ENCODE peak calls at places on chromosome 2, in five cellular contexts. R is Calu3, L is CD14-positive monocyte, V is sigmoid colon, N is lower lobe of right lung. O is an unnamed sample.

GRCh38 chr2:10323535-10323934 is 20.8 kb downstream of the HPCAL1 start:
- DNase-seq in N (no peak), R (no peak), L (no peak), V (no peak), O (no peak)

GRCh38 chr2:15539999-15540398 is 21.1 kb downstream of the NBAS start:
- DNase-seq in N (no peak), L (no peak), R (no peak), V (no peak), O (no peak)

GRCh38 chr2:115691409-115691808 is 1249.0 kb downstream of the DPP10 start:
- DNase-seq in N (no peak), L (no peak), R (no peak), V (no peak), O (no peak)

GRCh38 chr2:226048625-226049024 is 649.1 kb downstream of the NYAP2 start:
- DNase-seq in R (peak; percentile 17), L (no peak), N (no peak), V (no peak), O (no peak)

GRCh38 chr2:202944816-202945215 is 32.7 kb downstream of the CARF start:
- DNase-seq in L (no peak), R (no peak), V (no peak), N (no peak), O (no peak)

GRCh38 chr2:95268208-95269035 is 5.8 kb upstream of the PROM2 start:
- DNase-seq in R (no peak), V (no peak), L (peak; percentile 37), N (peak; percentile 23), O (no peak)

GRCh38 chr2:220466251-220466691 is 838.8 kb downstream of the SLC4A3 start:
- DNase-seq in N (no peak), V (no peak), L (no peak), R (no peak), O (no peak)

GRCh38 chr2:136021406-136021805 is 36.0 kb upstream of the DARS1 start:
- DNase-seq in R (no peak), N (no peak), L (no peak), V (no peak), O (no peak)

GRCh38 chr2:96241901-96242611 is 23.7 kb downstream of the TMEM127 start:
- DNase-seq in R (no peak), V (peak; percentile 76), L (peak; percentile 91), N (peak; percentile 61), O (peak; percentile 18)

GRCh38 chr2:168310580-168310979 is 63.2 kb upstream of the STK39 start:
- DNase-seq in R (no peak), V (no peak), L (no peak), N (no peak), O (no peak)

GRCh38 chr2:28637648-28638047 is 114.0 kb upstream of the PPP1CB start:
- DNase-seq in V (peak; percentile 40), N (no peak), L (no peak), R (no peak), O (no peak)

GRCh38 chr2:134671498-134671897 is 47.3 kb downstream of the TMEM163 start:
- DNase-seq in N (no peak), L (no peak), R (no peak), V (no peak), O (no peak)

GRCh38 chr2:236879416-236879963 is 206.2 kb upstream of the COPS8 start:
- DNase-seq in N (no peak), R (no peak), V (no peak), L (no peak), O (no peak)

GRCh38 chr2:70918016-70918415 is 17.7 kb upstream of the ATP6V1B1 start:
- DNase-seq in V (peak; percentile 27), L (no peak), N (no peak), R (no peak), O (peak; percentile 28)

GRCh38 chr2:15159751-15160177 is 401.4 kb downstream of the NBAS start:
- DNase-seq in N (no peak), R (peak; percentile 20), V (no peak), L (no peak), O (no peak)

GRCh38 chr2:239893236-239893515 is 132.0 kb downstream of the NDUFA10 start:
- DNase-seq in L (no peak), V (no peak), N (no peak), R (no peak), O (no peak)

GRCh38 chr2:105859694-105859951 is 114.9 kb downstream of the NCK2 start:
- DNase-seq in N (no peak), V (no peak), R (no peak), L (no peak), O (no peak)

GRCh38 chr2:105856576-105856975 is 111.9 kb downstream of the NCK2 start:
- DNase-seq in L (no peak), R (no peak), V (no peak), N (no peak), O (no peak)

GRCh38 chr2:105854972-105855371 is 110.3 kb downstream of the NCK2 start:
- DNase-seq in R (no peak), L (no peak), V (no peak), N (no peak), O (no peak)

GRCh38 chr2:105858868-105859693 is 114.4 kb downstream of the NCK2 start:
- DNase-seq in L (no peak), V (no peak), N (no peak), R (no peak), O (no peak)

DNA sequence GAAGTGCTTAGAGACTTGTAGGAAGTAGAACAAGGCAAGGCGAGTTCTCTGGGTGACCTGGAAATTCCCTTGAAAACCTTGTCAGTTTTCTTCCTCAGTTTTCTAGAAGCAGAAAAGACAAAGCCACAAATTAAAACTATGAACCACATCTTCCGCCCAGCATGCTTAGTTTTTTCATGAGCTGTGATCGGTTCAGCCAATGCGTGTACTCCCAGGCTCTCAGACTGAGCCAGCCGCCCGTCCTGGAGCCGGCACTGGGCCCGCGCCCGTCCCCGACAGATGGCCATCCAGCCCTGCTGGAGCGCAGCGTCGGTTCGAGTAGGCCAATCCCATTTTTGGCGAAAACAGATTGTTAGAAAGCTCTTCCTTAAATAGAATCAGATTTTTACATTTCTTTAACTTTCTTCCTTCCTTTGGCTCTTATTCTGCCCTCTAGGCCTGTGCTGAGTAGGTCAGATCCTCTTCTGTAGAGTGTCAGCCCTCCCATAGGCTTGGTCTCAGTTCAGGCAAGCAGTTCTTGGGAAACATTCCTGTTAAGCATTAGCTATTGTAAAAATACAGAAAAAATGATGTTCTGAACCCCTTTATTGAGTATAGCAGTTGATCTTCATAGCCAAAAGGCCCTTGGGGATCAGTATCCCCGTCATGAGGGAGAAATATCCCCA is 112.5 kb downstream of the NCK2 start:
- DNase-seq in L (no peak), R (no peak), N (no peak), V (no peak), O (no peak)
- TF ChIP-seq CTCF in L (no peak), R (no peak), N (no peak), V (no peak), O (no peak)

DNA sequence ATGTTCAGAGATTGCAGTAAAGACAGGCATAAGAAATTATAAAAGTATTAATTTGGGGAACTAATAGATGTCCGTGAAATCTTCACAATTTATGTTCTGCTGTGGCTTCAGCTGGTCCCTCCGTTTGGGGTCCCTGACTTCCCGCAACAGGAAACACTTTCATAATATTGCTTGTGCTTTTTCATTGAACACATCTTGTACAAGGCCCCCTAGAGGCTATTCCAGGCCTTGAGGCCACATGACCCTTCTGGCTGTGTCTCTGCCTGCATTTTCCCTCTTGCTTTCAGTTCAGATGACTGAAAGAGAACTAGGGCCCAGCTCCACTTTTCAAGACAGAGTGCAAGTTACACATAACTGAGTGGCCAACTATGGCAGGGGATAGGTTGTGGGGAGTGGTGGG is 164.1 kb downstream of the TMEM247 start:
- DNase-seq in N (no peak), L (no peak), V (no peak), R (peak; percentile 27), O (no peak)
- TF ChIP-seq CTCF in N (no peak), L (no peak), V (no peak), R (peak; percentile 15), O (no peak)

GRCh38 chr2:165055081-165055879 is 100.0 kb upstream of the SLC38A11 start:
- DNase-seq in N (no peak), L (no peak), V (no peak), R (no peak), O (no peak)

GRCh38 chr2:165057931-165058330 is 102.6 kb upstream of the SLC38A11 start:
- DNase-seq in L (no peak), R (no peak), N (no peak), V (no peak), O (no peak)

GRCh38 chr2:165056585-165056984 is 101.3 kb upstream of the SLC38A11 start:
- DNase-seq in V (no peak), L (no peak), R (no peak), N (no peak), O (no peak)

GRCh38 chr2:165057308-165057707 is 102.0 kb upstream of the SLC38A11 start:
- DNase-seq in L (no peak), R (no peak), N (no peak), V (no peak), O (no peak)

DNA sequence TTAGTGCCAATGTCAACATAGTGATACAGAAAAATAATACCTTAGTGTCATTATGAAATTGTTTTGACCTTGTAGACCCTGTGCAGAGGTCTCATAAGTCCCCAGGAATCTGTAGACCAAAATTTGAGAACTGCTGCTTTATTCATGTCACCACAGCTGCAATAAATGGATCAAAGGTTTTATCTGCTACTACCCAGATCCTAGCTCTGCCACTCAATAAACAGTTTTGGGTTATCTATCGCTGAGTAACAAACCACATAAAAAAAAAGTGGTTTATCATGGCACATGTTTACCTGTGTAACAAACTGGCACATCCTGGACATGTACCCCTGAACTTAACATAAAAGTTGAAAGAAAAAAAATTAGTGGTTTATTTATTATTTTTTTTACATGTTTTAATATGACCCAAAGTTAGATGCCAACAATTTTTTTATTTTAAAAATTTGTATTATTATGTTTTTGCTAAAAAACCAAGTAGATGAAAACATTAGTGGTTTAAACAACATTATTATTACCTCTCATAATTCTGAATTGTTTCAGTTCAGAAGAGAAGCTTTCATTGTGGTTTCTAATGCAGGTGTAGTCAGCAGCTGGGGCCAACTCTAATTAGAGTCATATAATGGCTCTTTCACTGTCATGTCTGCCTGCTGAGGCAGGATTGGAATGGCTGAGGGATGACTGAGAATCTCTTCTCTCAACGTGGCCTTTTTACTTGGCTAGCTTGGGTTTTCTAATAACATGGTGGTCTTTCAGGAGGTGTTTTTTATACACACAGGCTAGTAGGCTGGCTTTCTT is 103.3 kb upstream of the SLC38A11 start:
- DNase-seq in R (no peak), N (no peak), L (no peak), V (no peak), O (no peak)
- TF ChIP-seq CTCF in R (no peak), N (no peak), L (no peak), V (no peak), O (no peak)

GRCh38 chr2:145751155-145751554 is 1231.2 kb upstream of the ZEB2 start:
- DNase-seq in L (no peak), N (no peak), R (no peak), V (no peak), O (no peak)

GRCh38 chr2:145750617-145751016 is 1230.7 kb upstream of the ZEB2 start:
- DNase-seq in R (no peak), V (no peak), L (no peak), N (no peak), O (no peak)

GRCh38 chr2:145748927-145749326 is 1229.0 kb upstream of the ZEB2 start:
- DNase-seq in V (no peak), R (no peak), L (no peak), N (no peak), O (no peak)

GRCh38 chr2:145750074-145750473 is 1230.2 kb upstream of the ZEB2 start:
- DNase-seq in V (no peak), N (no peak), R (no peak), L (no peak), O (no peak)

DNA sequence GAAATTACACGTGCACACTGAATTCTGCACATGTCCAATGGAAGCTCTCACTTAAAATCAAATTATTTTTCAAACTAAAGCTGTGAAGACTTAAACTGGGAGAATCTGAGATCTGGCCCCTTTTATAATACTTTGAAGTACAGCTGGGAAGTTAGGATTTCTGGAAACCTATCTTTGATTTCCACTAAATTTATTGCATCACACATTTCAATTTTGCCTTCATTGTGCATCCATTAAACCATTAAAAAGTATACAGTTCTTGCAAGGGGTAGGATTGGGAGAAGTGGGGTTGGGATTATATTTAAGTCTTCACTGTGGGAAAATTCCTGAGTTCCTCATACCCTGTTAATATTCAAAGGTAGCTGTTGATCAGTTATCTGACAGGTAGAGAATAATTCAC is 1229.6 kb upstream of the ZEB2 start:
- DNase-seq in V (no peak), N (no peak), L (no peak), R (no peak), O (no peak)
- TF ChIP-seq CTCF in V (no peak), N (no peak), L (no peak), R (no peak), O (no peak)

O was measured in chondrocyte.